ENCODE peak calls at places on chromosome 14, in ten cellular contexts. One of them, this sample, is unnamed.

GRCh38 chr14:56733396-56733795 is 76.9 kb downstream of the OTX2 start:
- DNase-seq in iPS DF 6.9: peak; percentile 41
- DNase-seq in lower lobe of right lung: no peak
- DNase-seq in Karpas-422: no peak
- DNase-seq in PC-3: no peak
- DNase-seq in psoas muscle: no peak
- DNase-seq in heart left ventricle: no peak
- DNase-seq in IMR-90: no peak
- DNase-seq in A673: no peak
- DNase-seq in HCT116: no peak
- DNase-seq in this sample: no peak

GRCh38 chr14:40271480-40271879 is 839.2 kb upstream of the FBXO33 start:
- DNase-seq in iPS DF 6.9: no peak
- DNase-seq in lower lobe of right lung: no peak
- DNase-seq in Karpas-422: no peak
- DNase-seq in PC-3: peak; percentile 81
- DNase-seq in psoas muscle: no peak
- DNase-seq in heart left ventricle: no peak
- DNase-seq in IMR-90: no peak
- DNase-seq in A673: no peak
- DNase-seq in HCT116: no peak
- DNase-seq in this sample: no peak

GRCh38 chr14:33602396-33602795 is 348.5 kb downstream of the EGLN3 start:
- DNase-seq in iPS DF 6.9: no peak
- DNase-seq in lower lobe of right lung: no peak
- DNase-seq in Karpas-422: no peak
- DNase-seq in PC-3: no peak
- DNase-seq in psoas muscle: no peak
- DNase-seq in heart left ventricle: no peak
- DNase-seq in IMR-90: no peak
- DNase-seq in A673: no peak
- DNase-seq in HCT116: no peak
- DNase-seq in this sample: no peak

GRCh38 chr14:84465890-84466289 is 1064.1 kb upstream of the FLRT2 start:
- DNase-seq in iPS DF 6.9: no peak
- DNase-seq in lower lobe of right lung: no peak
- DNase-seq in Karpas-422: no peak
- DNase-seq in PC-3: peak; percentile 82
- DNase-seq in psoas muscle: no peak
- DNase-seq in heart left ventricle: no peak
- DNase-seq in IMR-90: no peak
- DNase-seq in A673: no peak
- DNase-seq in HCT116: no peak
- DNase-seq in this sample: no peak

GRCh38 chr14:35398095-35398584 is 6.4 kb downstream of the NFKBIA start:
- DNase-seq in iPS DF 6.9: no peak
- DNase-seq in lower lobe of right lung: no peak
- DNase-seq in Karpas-422: no peak
- DNase-seq in PC-3: no peak
- DNase-seq in psoas muscle: no peak
- DNase-seq in heart left ventricle: no peak
- DNase-seq in IMR-90: no peak
- DNase-seq in A673: no peak
- DNase-seq in HCT116: no peak
- DNase-seq in this sample: no peak

GRCh38 chr14:95257521-95257920 is 62.2 kb downstream of the CLMN start:
- DNase-seq in iPS DF 6.9: no peak
- DNase-seq in lower lobe of right lung: no peak
- DNase-seq in Karpas-422: no peak
- DNase-seq in PC-3: no peak
- DNase-seq in psoas muscle: no peak
- DNase-seq in heart left ventricle: no peak
- DNase-seq in IMR-90: no peak
- DNase-seq in A673: no peak
- DNase-seq in HCT116: no peak
- DNase-seq in this sample: no peak

GRCh38 chr14:52693004-52693403 is 2.4 kb downstream of the ERO1A start:
- DNase-seq in iPS DF 6.9: no peak
- DNase-seq in lower lobe of right lung: no peak
- DNase-seq in Karpas-422: no peak
- DNase-seq in PC-3: no peak
- DNase-seq in psoas muscle: no peak
- DNase-seq in heart left ventricle: no peak
- DNase-seq in IMR-90: no peak
- DNase-seq in A673: no peak
- DNase-seq in HCT116: no peak
- DNase-seq in this sample: no peak

GRCh38 chr14:20801726-20802125 is 918 bp downstream of the RNASE1 start:
- DNase-seq in iPS DF 6.9: no peak
- DNase-seq in lower lobe of right lung: peak; percentile 60
- DNase-seq in Karpas-422: no peak
- DNase-seq in PC-3: no peak
- DNase-seq in psoas muscle: no peak
- DNase-seq in heart left ventricle: peak; percentile 55
- DNase-seq in IMR-90: no peak
- DNase-seq in A673: no peak
- DNase-seq in HCT116: no peak
- DNase-seq in this sample: no peak

GRCh38 chr14:51901475-51902024 is 41.1 kb downstream of the GNG2 start:
- DNase-seq in iPS DF 6.9: no peak
- DNase-seq in lower lobe of right lung: no peak
- DNase-seq in Karpas-422: no peak
- DNase-seq in PC-3: no peak
- DNase-seq in psoas muscle: no peak
- DNase-seq in heart left ventricle: no peak
- DNase-seq in IMR-90: no peak
- DNase-seq in A673: no peak
- DNase-seq in HCT116: no peak
- DNase-seq in this sample: no peak

GRCh38 chr14:37988472-37988871 is 219.2 kb upstream of the SSTR1 start:
- DNase-seq in iPS DF 6.9: no peak
- DNase-seq in lower lobe of right lung: no peak
- DNase-seq in Karpas-422: no peak
- DNase-seq in PC-3: no peak
- DNase-seq in psoas muscle: no peak
- DNase-seq in heart left ventricle: no peak
- DNase-seq in IMR-90: peak; percentile 28
- DNase-seq in A673: no peak
- DNase-seq in HCT116: no peak
- DNase-seq in this sample: no peak

GRCh38 chr14:92692822-92693226 is 55.6 kb downstream of the LGMN start:
- DNase-seq in iPS DF 6.9: no peak
- DNase-seq in lower lobe of right lung: peak; percentile 79
- DNase-seq in Karpas-422: no peak
- DNase-seq in PC-3: peak; percentile 60
- DNase-seq in psoas muscle: peak; percentile 46
- DNase-seq in heart left ventricle: peak; percentile 94
- DNase-seq in IMR-90: peak; percentile 29
- DNase-seq in A673: peak; percentile 9
- DNase-seq in HCT116: no peak
- DNase-seq in this sample: peak; percentile 51

GRCh38 chr14:23153891-23154796 is 29.3 kb downstream of the SLC7A8 start:
- DNase-seq in iPS DF 6.9: no peak
- DNase-seq in lower lobe of right lung: peak; percentile 93
- DNase-seq in Karpas-422: no peak
- DNase-seq in PC-3: no peak
- DNase-seq in psoas muscle: peak; percentile 94
- DNase-seq in heart left ventricle: peak; percentile 96
- DNase-seq in IMR-90: no peak
- DNase-seq in A673: peak; percentile 60
- DNase-seq in HCT116: peak; percentile 38
- DNase-seq in this sample: peak; percentile 79

GRCh38 chr14:96039633-96040311 is 610 bp downstream of the C14orf132 start:
- DNase-seq in iPS DF 6.9: no peak
- DNase-seq in lower lobe of right lung: peak; percentile 55
- DNase-seq in Karpas-422: no peak
- DNase-seq in PC-3: no peak
- DNase-seq in psoas muscle: peak; percentile 30
- DNase-seq in heart left ventricle: peak; percentile 31
- DNase-seq in IMR-90: peak; percentile 16
- DNase-seq in A673: peak; percentile 7
- DNase-seq in HCT116: no peak
- DNase-seq in this sample: no peak

GRCh38 chr14:105138551-105139111 is 29.9 kb downstream of the JAG2 start:
- DNase-seq in iPS DF 6.9: no peak
- DNase-seq in lower lobe of right lung: no peak
- DNase-seq in Karpas-422: no peak
- DNase-seq in PC-3: no peak
- DNase-seq in psoas muscle: no peak
- DNase-seq in heart left ventricle: no peak
- DNase-seq in IMR-90: no peak
- DNase-seq in A673: no peak
- DNase-seq in HCT116: no peak
- DNase-seq in this sample: no peak

GRCh38 chr14:33569844-33570716 is 380.8 kb downstream of the EGLN3 start:
- DNase-seq in iPS DF 6.9: no peak
- DNase-seq in lower lobe of right lung: no peak
- DNase-seq in Karpas-422: peak; percentile 68
- DNase-seq in PC-3: peak; percentile 73
- DNase-seq in psoas muscle: no peak
- DNase-seq in heart left ventricle: no peak
- DNase-seq in IMR-90: no peak
- DNase-seq in A673: no peak
- DNase-seq in HCT116: no peak
- DNase-seq in this sample: no peak

GRCh38 chr14:99603471-99603933 is 505 bp downstream of the CCDC85C start:
- DNase-seq in iPS DF 6.9: no peak
- DNase-seq in lower lobe of right lung: no peak
- DNase-seq in Karpas-422: no peak
- DNase-seq in PC-3: peak; percentile 25
- DNase-seq in psoas muscle: peak; percentile 38
- DNase-seq in heart left ventricle: no peak
- DNase-seq in IMR-90: peak; percentile 49
- DNase-seq in A673: peak; percentile 58
- DNase-seq in HCT116: no peak
- DNase-seq in this sample: no peak

GRCh38 chr14:105793836-105794235 is 267.5 kb downstream of the TMEM121 start:
- DNase-seq in iPS DF 6.9: no peak
- DNase-seq in lower lobe of right lung: no peak
- DNase-seq in Karpas-422: no peak
- DNase-seq in PC-3: no peak
- DNase-seq in psoas muscle: no peak
- DNase-seq in heart left ventricle: no peak
- DNase-seq in IMR-90: no peak
- DNase-seq in A673: no peak
- DNase-seq in HCT116: no peak
- DNase-seq in this sample: no peak

DNA sequence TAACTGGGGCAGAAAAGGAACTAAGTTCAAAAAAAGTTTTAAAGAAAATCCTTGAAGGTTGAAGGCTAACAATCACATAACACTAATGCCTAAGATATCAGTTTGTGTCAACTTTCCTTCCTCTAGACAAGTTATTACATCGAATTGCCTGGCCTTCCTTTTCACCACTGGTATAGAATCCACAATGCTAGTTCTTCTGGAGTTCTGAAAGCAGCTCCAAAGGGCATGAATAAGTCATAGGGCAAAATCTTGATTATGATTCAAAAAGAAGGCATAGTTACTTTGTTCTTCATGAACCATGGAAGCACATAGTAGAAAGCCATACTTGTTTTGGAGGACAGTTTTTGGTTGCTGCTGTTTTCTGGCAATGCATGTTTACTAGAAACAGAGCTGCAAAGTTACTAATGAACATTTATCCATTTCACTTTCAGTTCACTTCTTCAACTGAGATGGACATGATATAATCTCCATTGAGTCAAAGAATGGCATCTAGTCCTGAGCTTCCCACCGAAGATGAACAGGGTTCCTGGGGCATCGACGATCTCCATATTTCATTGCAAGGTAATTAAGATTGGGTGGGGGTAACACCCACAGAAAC is 56.0 kb downstream of the SYNE2 start:
- DNase-seq in iPS DF 6.9: no peak
- DNase-seq in lower lobe of right lung: no peak
- DNase-seq in Karpas-422: no peak
- DNase-seq in PC-3: no peak
- DNase-seq in psoas muscle: no peak
- DNase-seq in heart left ventricle: no peak
- DNase-seq in IMR-90: no peak
- DNase-seq in A673: no peak
- DNase-seq in HCT116: no peak
- DNase-seq in this sample: no peak
- H3K27ac ChIP-seq in iPS DF 6.9: no peak overlapping the region
- H3K27ac ChIP-seq in lower lobe of right lung: peak overlapping the region; percentile 25
- H3K27ac ChIP-seq in Karpas-422: no peak overlapping the region
- H3K27ac ChIP-seq in PC-3: no peak overlapping the region
- H3K27ac ChIP-seq in psoas muscle: no peak overlapping the region
- H3K27ac ChIP-seq in heart left ventricle: no peak overlapping the region
- H3K27ac ChIP-seq in IMR-90: peak overlapping the region; percentile 38
- H3K27ac ChIP-seq in A673: no peak overlapping the region
- H3K27ac ChIP-seq in HCT116: no peak overlapping the region
- H3K27ac ChIP-seq in this sample: no peak overlapping the region

GRCh38 chr14:87617079-87617478 is 375.9 kb downstream of the GALC start:
- DNase-seq in iPS DF 6.9: no peak
- DNase-seq in lower lobe of right lung: no peak
- DNase-seq in Karpas-422: peak; percentile 68
- DNase-seq in PC-3: no peak
- DNase-seq in psoas muscle: no peak
- DNase-seq in heart left ventricle: no peak
- DNase-seq in IMR-90: no peak
- DNase-seq in A673: no peak
- DNase-seq in HCT116: no peak
- DNase-seq in this sample: peak; percentile 1
- H3K27ac ChIP-seq in iPS DF 6.9: no peak overlapping the region
- H3K27ac ChIP-seq in lower lobe of right lung: no peak overlapping the region
- H3K27ac ChIP-seq in Karpas-422: peak overlapping the region; percentile 29
- H3K27ac ChIP-seq in PC-3: no peak overlapping the region
- H3K27ac ChIP-seq in psoas muscle: no peak overlapping the region
- H3K27ac ChIP-seq in heart left ventricle: no peak overlapping the region
- H3K27ac ChIP-seq in IMR-90: no peak overlapping the region
- H3K27ac ChIP-seq in A673: no peak overlapping the region
- H3K27ac ChIP-seq in HCT116: no peak overlapping the region
- H3K27ac ChIP-seq in this sample: no peak overlapping the region

GRCh38 chr14:90578283-90578985 is 181.6 kb downstream of the CALM1 start:
- DNase-seq in iPS DF 6.9: no peak
- DNase-seq in lower lobe of right lung: no peak
- DNase-seq in Karpas-422: no peak
- DNase-seq in PC-3: no peak
- DNase-seq in psoas muscle: peak; percentile 60
- DNase-seq in heart left ventricle: peak; percentile 83
- DNase-seq in IMR-90: no peak
- DNase-seq in A673: no peak
- DNase-seq in HCT116: no peak
- DNase-seq in this sample: no peak
- H3K27ac ChIP-seq in iPS DF 6.9: no peak overlapping the region
- H3K27ac ChIP-seq in lower lobe of right lung: peak overlapping the region; percentile 74
- H3K27ac ChIP-seq in Karpas-422: no peak overlapping the region
- H3K27ac ChIP-seq in PC-3: no peak overlapping the region
- H3K27ac ChIP-seq in psoas muscle: peak overlapping the region; percentile 63
- H3K27ac ChIP-seq in heart left ventricle: peak overlapping the region; percentile 66
- H3K27ac ChIP-seq in IMR-90: no peak overlapping the region
- H3K27ac ChIP-seq in A673: no peak overlapping the region
- H3K27ac ChIP-seq in HCT116: no peak overlapping the region
- H3K27ac ChIP-seq in this sample: no peak overlapping the region

DNA sequence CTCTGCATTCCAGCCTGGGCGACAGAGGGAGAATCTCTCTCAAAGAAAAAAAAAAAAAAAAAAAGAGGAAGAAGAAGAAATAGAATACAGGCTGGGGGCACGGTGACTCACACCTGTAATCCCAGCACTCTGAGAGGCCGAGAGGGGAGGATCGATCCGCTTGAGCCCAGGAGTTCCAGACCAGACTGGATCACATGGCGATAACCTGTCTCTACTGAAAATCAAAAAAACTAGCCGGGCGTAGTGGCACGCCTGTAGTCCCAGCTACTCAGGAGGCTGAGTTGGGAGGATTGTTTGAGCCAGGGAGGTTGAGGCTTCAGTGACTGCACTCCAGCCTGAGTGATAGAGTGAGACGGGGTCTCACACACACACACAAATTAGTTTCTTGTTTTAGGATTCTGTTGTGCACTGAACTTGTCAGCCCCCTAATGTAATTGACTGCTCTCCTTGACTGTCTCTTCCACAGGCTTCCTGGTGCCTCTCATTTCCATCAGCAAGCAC is 963 bp upstream of the TINF2 start:
- DNase-seq in iPS DF 6.9: no peak
- DNase-seq in lower lobe of right lung: no peak
- DNase-seq in Karpas-422: peak; percentile 81
- DNase-seq in PC-3: peak; percentile 21
- DNase-seq in psoas muscle: no peak
- DNase-seq in heart left ventricle: no peak
- DNase-seq in IMR-90: no peak
- DNase-seq in A673: no peak
- DNase-seq in HCT116: no peak
- DNase-seq in this sample: no peak
- H3K27ac ChIP-seq in iPS DF 6.9: no peak overlapping the region
- H3K27ac ChIP-seq in lower lobe of right lung: peak overlapping the region; percentile 99
- H3K27ac ChIP-seq in Karpas-422: peak overlapping the region; percentile 89
- H3K27ac ChIP-seq in PC-3: peak overlapping the region; percentile 92
- H3K27ac ChIP-seq in psoas muscle: peak overlapping the region; percentile 92
- H3K27ac ChIP-seq in heart left ventricle: peak overlapping the region; percentile 98
- H3K27ac ChIP-seq in IMR-90: peak overlapping the region; percentile 88
- H3K27ac ChIP-seq in A673: peak overlapping the region; percentile 95
- H3K27ac ChIP-seq in HCT116: peak overlapping the region; percentile 99
- H3K27ac ChIP-seq in this sample: peak overlapping the region; percentile 97